ENCODE peak calls at places on chromosomes 2 and 18, in six cellular contexts. W, B, H, C, X and V are unnamed samples.
A peak's percentile ranks its signal among the peaks of the same experiment; 100 is the strongest.

GRCh38 chr2:199455533-199456382 is 2.0 kb downstream of the SATB2 start:
- DNase-seq in W (no peak), B (no peak), H (peak; percentile 41), C (no peak), X (peak; percentile 87), V (peak; percentile 88)

GRCh38 chr2:170361359-170361936 is 183.5 kb downstream of the MYO3B start:
- DNase-seq in W (peak; percentile 12), B (peak; percentile 54), H (peak; percentile 64), C (peak; percentile 67), X (peak; percentile 81), V (peak; percentile 55)

GRCh38 chr2:200442471-200442870 is 67.4 kb downstream of the KCTD18 start:
- DNase-seq in W (no peak), B (no peak), H (no peak), C (no peak), X (no peak), V (no peak)

GRCh38 chr2:152449578-152449977 is 114.6 kb downstream of the FMNL2 start:
- DNase-seq in W (no peak), B (no peak), H (no peak), C (no peak), X (no peak), V (no peak)

GRCh38 chr2:128754246-128754724 is 435.6 kb upstream of the HS6ST1 start:
- DNase-seq in W (peak; percentile 59), B (no peak), H (no peak), C (peak; percentile 69), X (no peak), V (no peak)

GRCh38 chr2:118386636-118387302 is 298.5 kb downstream of the INSIG2 start:
- DNase-seq in W (no peak), B (no peak), H (peak; percentile 35), C (no peak), X (peak; percentile 32), V (no peak)

GRCh38 chr2:97645112-97645699 is 656 bp upstream of the COX5B start:
- DNase-seq in W (no peak), B (no peak), H (no peak), C (no peak), X (peak; percentile 58), V (no peak)

GRCh38 chr18:67117804-67118203 is 398.7 kb downstream of the DSEL start:
- DNase-seq in W (no peak), B (no peak), H (no peak), C (no peak), X (no peak), V (no peak)

GRCh38 chr2:233422050-233422639 is 67.9 kb downstream of the DGKD start:
- DNase-seq in W (no peak), B (peak; percentile 81), H (peak; percentile 97), C (no peak), X (no peak), V (no peak)

GRCh38 chr2:63048367-63049171 is 2.1 kb upstream of the OTX1 start:
- DNase-seq in W (no peak), B (no peak), H (no peak), C (no peak), X (peak; percentile 67), V (peak; percentile 68)

GRCh38 chr2:84378960-84379359 is 80.1 kb downstream of the SUCLG1 start:
- DNase-seq in W (no peak), B (no peak), H (no peak), C (no peak), X (no peak), V (no peak)
- H3K27ac ChIP-seq in W (no peak overlapping the region), B (no peak overlapping the region), H (no peak overlapping the region), C (no peak overlapping the region), X (no peak overlapping the region), V (no peak overlapping the region)

DNA sequence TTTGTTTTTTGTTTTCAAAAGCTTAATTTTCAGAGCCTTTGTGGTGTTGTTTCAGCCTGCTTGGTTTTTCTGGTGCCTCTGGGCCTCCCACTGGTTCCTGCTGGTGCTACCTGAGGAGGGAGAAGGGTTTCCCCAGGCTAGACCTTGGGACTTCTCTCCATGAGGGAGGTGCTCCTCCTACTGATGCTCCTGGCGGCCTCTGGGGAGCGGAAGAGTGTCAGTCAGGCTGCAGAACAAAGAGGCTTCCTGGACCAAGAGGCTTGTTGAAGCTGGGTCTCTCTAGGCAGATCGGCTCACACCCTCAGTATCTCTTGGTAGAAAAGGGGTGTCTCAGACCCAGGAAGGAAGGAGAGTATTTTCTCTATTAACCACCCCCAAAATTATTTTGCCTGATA is 32.2 kb downstream of the RFX8 start:
- DNase-seq in W (no peak), B (no peak), H (peak; percentile 16), C (no peak), X (peak; percentile 75), V (no peak)
- H3K4me1 ChIP-seq in W (peaks cover 12% of the 10 kb centered on the region), B (no peaks in the 10 kb centered on the region), H (no peaks in the 10 kb centered on the region), C (no peaks in the 10 kb centered on the region), X (no peaks in the 10 kb centered on the region), V (peaks cover 6% of the 10 kb centered on the region)

GRCh38 chr2:45267062-45267702 is 257.9 kb upstream of the SIX2 start:
- DNase-seq in W (no peak), B (no peak), H (no peak), C (no peak), X (no peak), V (no peak)
- H3K27ac ChIP-seq in W (no peak overlapping the region), B (no peak overlapping the region), H (no peak overlapping the region), C (no peak overlapping the region), X (no peak overlapping the region), V (no peak overlapping the region)

GRCh38 chr18:31484461-31484860 is 13.5 kb upstream of the DSG2 start:
- DNase-seq in W (no peak), B (no peak), H (no peak), C (no peak), X (no peak), V (no peak)
- H3K4me1 ChIP-seq in W (no peaks in the 10 kb centered on the region), B (no peaks in the 10 kb centered on the region), H (peaks cover 27% of the 10 kb centered on the region), C (no peaks in the 10 kb centered on the region), X (no peaks in the 10 kb centered on the region), V (no peaks in the 10 kb centered on the region)

GRCh38 chr2:42107249-42108042 is 59.6 kb downstream of the PKDCC start:
- DNase-seq in W (no peak), B (no peak), H (no peak), C (no peak), X (no peak), V (no peak)

GRCh38 chr2:42105330-42106256 is 57.8 kb downstream of the PKDCC start:
- DNase-seq in W (peak; percentile 51), B (peak; percentile 90), H (no peak), C (peak; percentile 90), X (no peak), V (peak; percentile 43)

GRCh38 chr2:42104621-42105020 is 56.8 kb downstream of the PKDCC start:
- DNase-seq in W (no peak), B (no peak), H (no peak), C (no peak), X (no peak), V (no peak)

GRCh38 chr2:42103829-42104228 is 56.0 kb downstream of the PKDCC start:
- DNase-seq in W (no peak), B (no peak), H (no peak), C (no peak), X (peak; percentile 64), V (no peak)

GRCh38 chr2:42106257-42106816 is 58.5 kb downstream of the PKDCC start:
- DNase-seq in W (no peak), B (no peak), H (no peak), C (no peak), X (no peak), V (no peak)
- H3K27ac ChIP-seq in W (no peak overlapping the region), B (peak overlapping the region; percentile 76), H (peak overlapping the region; percentile 20), C (peak overlapping the region; percentile 97), X (no peak overlapping the region), V (peak overlapping the region; percentile 23)

GRCh38 chr2:104431701-104432121 is 422.2 kb upstream of the POU3F3 start:
- DNase-seq in W (no peak), B (no peak), H (no peak), C (no peak), X (no peak), V (no peak)
- H3K4me1 ChIP-seq in W (no peaks in the 10 kb centered on the region), B (no peaks in the 10 kb centered on the region), H (peaks cover 4% of the 10 kb centered on the region), C (no peaks in the 10 kb centered on the region), X (peaks cover 1% of the 10 kb centered on the region), V (no peaks in the 10 kb centered on the region)

GRCh38 chr2:26245810-26246209 is 1.1 kb downstream of the HADHB start:
- DNase-seq in W (no peak), B (no peak), H (no peak), C (peak; percentile 53), X (peak; percentile 27), V (no peak)
- H3K27ac ChIP-seq in W (peak overlapping the region; percentile 98), B (peak overlapping the region; percentile 98), H (peak overlapping the region; percentile 94), C (peak overlapping the region; percentile 94), X (no peak overlapping the region), V (no peak overlapping the region)

DNA sequence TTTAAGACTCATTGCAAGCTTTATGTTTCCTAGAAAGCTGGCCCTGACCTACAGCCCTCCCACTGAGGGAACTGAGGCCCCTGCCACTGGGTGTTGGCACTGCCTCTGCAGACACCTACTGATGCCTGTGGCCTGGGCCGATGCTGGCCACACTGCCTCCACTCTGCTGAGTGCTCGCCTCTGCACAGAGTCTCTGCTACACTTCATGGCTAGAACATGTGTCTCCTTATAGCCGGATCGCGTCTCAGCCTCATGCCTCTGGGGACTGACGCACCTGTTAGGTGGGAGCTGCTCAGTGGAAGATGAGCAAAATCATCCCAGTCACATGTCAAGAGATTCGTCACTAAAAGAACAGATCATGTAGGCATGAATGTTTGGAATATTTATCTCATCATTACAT is 108.7 kb downstream of the RGPD3 start:
- DNase-seq in W (no peak), B (no peak), H (no peak), C (no peak), X (no peak), V (no peak)
- H3K4me1 ChIP-seq in W (no peaks in the 10 kb centered on the region), B (no peaks in the 10 kb centered on the region), H (no peaks in the 10 kb centered on the region), C (peaks cover 29% of the 10 kb centered on the region), X (no peaks in the 10 kb centered on the region), V (no peaks in the 10 kb centered on the region)